ENCODE peak calls at places on chromosomes 12 and 14, in four cellular contexts. One of them, this sample, is unnamed.

GRCh38 chr12:116454950-116455447 is 104.2 kb upstream of the MAP1LC3B2 start:
- DNase-seq in tibial artery: no peak
- DNase-seq in hepatic stellate cell: peak; percentile 88
- DNase-seq in AG20443: peak; percentile 86
- DNase-seq in this sample: no peak

GRCh38 chr12:80580254-80580653 is 127.2 kb upstream of the MYF6 start:
- DNase-seq in tibial artery: no peak
- DNase-seq in hepatic stellate cell: peak; percentile 68
- DNase-seq in AG20443: peak; percentile 70
- DNase-seq in this sample: no peak

GRCh38 chr14:76326918-76327689 is 48.8 kb upstream of the ESRRB start:
- DNase-seq in tibial artery: no peak
- DNase-seq in hepatic stellate cell: no peak
- DNase-seq in AG20443: no peak
- DNase-seq in this sample: no peak

GRCh38 chr12:125720961-125721360 is 655.7 kb downstream of the AACS start:
- DNase-seq in tibial artery: no peak
- DNase-seq in hepatic stellate cell: no peak
- DNase-seq in AG20443: no peak
- DNase-seq in this sample: no peak

GRCh38 chr14:72825486-72825885 is 68.4 kb downstream of the DPF3 start:
- DNase-seq in tibial artery: no peak
- DNase-seq in hepatic stellate cell: no peak
- DNase-seq in AG20443: no peak
- DNase-seq in this sample: no peak

GRCh38 chr14:67447033-67447381 is 35.0 kb upstream of the PLEK2 start:
- DNase-seq in tibial artery: no peak
- DNase-seq in hepatic stellate cell: no peak
- DNase-seq in AG20443: no peak
- DNase-seq in this sample: no peak

GRCh38 chr14:75254901-75255300 is 23.7 kb upstream of the FOS start:
- DNase-seq in tibial artery: peak; percentile 64
- DNase-seq in hepatic stellate cell: no peak
- DNase-seq in AG20443: no peak
- DNase-seq in this sample: no peak

GRCh38 chr12:32949815-32950214 is 53.2 kb upstream of the PKP2 start:
- DNase-seq in tibial artery: no peak
- DNase-seq in hepatic stellate cell: no peak
- DNase-seq in AG20443: no peak
- DNase-seq in this sample: no peak

GRCh38 chr14:105860615-105861580 is 334.5 kb downstream of the TMEM121 start:
- DNase-seq in tibial artery: no peak
- DNase-seq in hepatic stellate cell: no peak
- DNase-seq in AG20443: no peak
- DNase-seq in this sample: no peak

GRCh38 chr12:47870175-47870781 is 34.5 kb downstream of the VDR start:
- DNase-seq in tibial artery: peak; percentile 79
- DNase-seq in hepatic stellate cell: peak; percentile 65
- DNase-seq in AG20443: peak; percentile 68
- DNase-seq in this sample: peak; percentile 60

GRCh38 chr12:56129210-56129691 is 1.2 kb downstream of the ESYT1 start:
- DNase-seq in tibial artery: peak; percentile 85
- DNase-seq in hepatic stellate cell: peak; percentile 60
- DNase-seq in AG20443: peak; percentile 75
- DNase-seq in this sample: no peak